ENCODE peak calls at places on chromosomes 6 and 20, in ten cellular contexts. O, B, E, I, D, Z, H, R, M and C are unnamed samples.

GRCh38 chr6:27502508-27503435 is 29.9 kb upstream of the ZNF184 start:
- DNase-seq in O (no peak), B (peak), E (peak), I (peak), D (peak), Z (peak), H (peak), R (no peak), M (no peak), C (peak)

GRCh38 chr20:37354210-37355195 is 8.6 kb downstream of the SRC start:
- DNase-seq in O (no peak), B (no peak), E (no peak), I (no peak), D (no peak), Z (no peak), H (peak), R (no peak), M (no peak), C (no peak)

GRCh38 chr6:87757792-87758191 is 55.8 kb upstream of the AKIRIN2 start:
- DNase-seq in O (no peak), B (no peak), E (no peak), I (no peak), D (no peak), Z (no peak), H (no peak), R (no peak), M (no peak), C (no peak)

GRCh38 chr6:26311385-26312095 is 53.5 kb upstream of the BTN3A2 start:
- DNase-seq in O (no peak), B (peak), E (peak), I (peak), D (no peak), Z (peak), H (peak), R (no peak), M (no peak), C (no peak)

GRCh38 chr6:64000873-64001497 is 365.4 kb downstream of the PHF3 start:
- DNase-seq in O (no peak), B (no peak), E (no peak), I (no peak), D (no peak), Z (no peak), H (no peak), R (no peak), M (no peak), C (no peak)

GRCh38 chr6:10014561-10014960 is 400.3 kb downstream of the TFAP2A start:
- DNase-seq in O (no peak), B (no peak), E (no peak), I (no peak), D (no peak), Z (no peak), H (no peak), R (peak), M (no peak), C (no peak)

GRCh38 chr6:101195581-101195980 is 197.9 kb upstream of the GRIK2 start:
- DNase-seq in O (no peak), B (no peak), E (no peak), I (no peak), D (no peak), Z (no peak), H (no peak), R (peak), M (no peak), C (no peak)

GRCh38 chr6:93794161-93794560 is 374.8 kb upstream of the EPHA7 start:
- DNase-seq in O (no peak), B (no peak), E (no peak), I (no peak), D (no peak), Z (no peak), H (no peak), R (no peak), M (no peak), C (no peak)

GRCh38 chr6:43395822-43396221 is 26.4 kb upstream of the ZNF318 start:
- DNase-seq in O (peak), B (no peak), E (no peak), I (no peak), D (no peak), Z (no peak), H (no peak), R (no peak), M (no peak), C (no peak)

GRCh38 chr20:35297153-35297552 is 4.9 kb upstream of the FAM83C start:
- DNase-seq in O (no peak), B (no peak), E (peak), I (peak), D (no peak), Z (no peak), H (no peak), R (no peak), M (no peak), C (no peak)

GRCh38 chr6:40962241-40962640 is 76.8 kb downstream of the UNC5CL start:
- DNase-seq in O (no peak), B (no peak), E (no peak), I (peak), D (no peak), Z (peak), H (no peak), R (peak), M (no peak), C (peak)

DNA sequence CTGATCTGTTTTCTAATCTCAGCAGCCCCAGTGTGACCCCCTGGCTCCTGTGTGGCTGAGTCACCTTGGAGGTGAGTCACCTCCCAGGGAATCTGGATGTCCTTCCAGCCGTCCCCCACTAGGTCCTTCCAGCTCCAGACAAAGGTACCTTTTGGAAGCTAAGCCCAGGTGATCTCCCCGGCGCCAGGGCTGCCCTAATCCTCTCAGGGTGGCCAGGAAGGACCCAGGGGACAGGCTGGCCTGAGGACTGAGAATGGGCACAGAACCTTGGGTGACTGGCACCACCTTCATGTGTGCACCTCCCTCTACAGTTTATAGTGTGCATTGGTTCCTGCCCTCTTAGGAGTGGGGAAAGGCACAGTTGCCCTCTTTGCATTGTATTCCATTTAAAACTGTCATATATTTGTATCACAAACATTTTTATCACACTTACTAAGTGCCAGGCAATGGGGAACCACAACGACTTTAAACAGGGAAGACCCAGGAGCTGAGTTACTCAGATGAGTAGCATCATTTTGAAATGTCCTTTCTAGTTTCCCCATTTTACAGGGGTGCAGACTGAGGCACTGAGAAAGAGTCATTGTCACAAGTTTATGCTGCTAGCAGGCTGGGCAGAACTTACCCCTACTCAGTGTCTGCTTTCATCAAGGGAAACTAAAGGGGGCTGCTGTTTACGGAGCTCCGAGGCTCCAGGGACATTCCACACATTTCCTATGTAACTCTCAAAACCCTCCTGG is 2.6 kb upstream of the BPIFB4 start:
- DNase-seq in O (no peak), B (no peak), E (peak), I (no peak), D (no peak), Z (no peak), H (no peak), R (no peak), M (no peak), C (no peak)
- TF ChIP-seq CTCF in O (no peak), B (no peak), E (peak), I (no peak), D (peak), Z (peak), H (no peak), R (no peak), M (peak), C (peak)

DNA sequence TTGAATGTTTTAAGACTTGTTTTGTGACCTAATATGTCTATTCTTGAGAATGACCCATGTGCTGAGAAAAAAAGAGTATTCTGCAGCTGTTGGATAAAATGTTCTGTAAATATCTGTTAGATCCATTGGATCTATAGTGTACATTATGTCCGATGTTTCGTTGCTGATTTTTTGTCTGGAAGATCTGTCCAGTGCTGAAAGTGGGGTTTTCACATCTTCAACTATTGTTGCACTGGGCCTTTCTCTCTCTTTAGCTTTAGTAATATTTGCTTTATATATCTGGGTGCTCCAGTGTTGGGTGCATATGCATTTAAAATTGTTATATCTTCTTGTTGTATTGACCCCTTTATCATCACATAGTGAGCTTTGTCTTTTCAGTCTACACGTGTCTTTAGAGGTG is 5.7 kb upstream of the SIRPB2 start:
- DNase-seq in O (no peak), B (no peak), E (no peak), I (no peak), D (no peak), Z (no peak), H (no peak), R (no peak), M (no peak), C (no peak)
- TF ChIP-seq CTCF in O (no peak), B (no peak), E (no peak), I (no peak), D (no peak), Z (no peak), H (no peak), R (no peak), M (no peak), C (no peak)

GRCh38 chr20:47298624-47299023 is 57.9 kb downstream of the ZMYND8 start:
- DNase-seq in O (no peak), B (no peak), E (no peak), I (no peak), D (no peak), Z (no peak), H (no peak), R (no peak), M (no peak), C (no peak)

GRCh38 chr20:47297746-47298145 is 58.8 kb downstream of the ZMYND8 start:
- DNase-seq in O (no peak), B (no peak), E (no peak), I (no peak), D (no peak), Z (no peak), H (no peak), R (no peak), M (no peak), C (no peak)

GRCh38 chr20:47295921-47296426 is 60.5 kb downstream of the ZMYND8 start:
- DNase-seq in O (no peak), B (no peak), E (no peak), I (peak), D (no peak), Z (no peak), H (no peak), R (no peak), M (no peak), C (no peak)

GRCh38 chr20:47300071-47300470 is 56.4 kb downstream of the ZMYND8 start:
- DNase-seq in O (no peak), B (no peak), E (no peak), I (no peak), D (no peak), Z (no peak), H (no peak), R (no peak), M (no peak), C (no peak)

DNA sequence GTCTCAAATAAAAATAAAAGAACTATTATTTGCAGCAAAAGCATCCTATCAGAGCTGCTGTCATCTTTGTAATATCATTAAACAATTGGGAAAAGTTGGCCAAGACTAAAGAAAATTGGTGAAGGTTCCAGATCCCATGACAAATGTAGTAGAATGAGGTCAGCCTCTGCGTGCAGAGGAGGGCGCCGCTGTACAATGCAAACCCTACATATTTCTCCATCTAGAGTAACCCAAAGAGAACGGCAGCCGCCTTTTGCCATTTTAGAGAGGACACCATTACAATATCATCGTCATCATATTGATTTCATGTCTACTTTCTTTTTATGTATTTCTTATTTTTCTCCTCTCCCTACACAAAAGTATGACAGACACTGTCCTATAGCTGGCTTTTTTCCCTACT is 59.5 kb downstream of the ZMYND8 start:
- DNase-seq in O (no peak), B (no peak), E (peak), I (peak), D (no peak), Z (no peak), H (no peak), R (no peak), M (no peak), C (no peak)
- TF ChIP-seq CTCF in O (no peak), B (no peak), E (peak), I (peak), D (peak), Z (no peak), H (no peak), R (no peak), M (peak), C (no peak)

GRCh38 chr6:137975058-137975940 is 108.2 kb downstream of the TNFAIP3 start:
- DNase-seq in O (no peak), B (no peak), E (peak), I (no peak), D (no peak), Z (peak), H (no peak), R (no peak), M (no peak), C (peak)
- TF ChIP-seq CTCF in O (no peak), B (no peak), E (peak), I (peak), D (no peak), Z (peak), H (no peak), R (peak), M (peak), C (peak)

DNA sequence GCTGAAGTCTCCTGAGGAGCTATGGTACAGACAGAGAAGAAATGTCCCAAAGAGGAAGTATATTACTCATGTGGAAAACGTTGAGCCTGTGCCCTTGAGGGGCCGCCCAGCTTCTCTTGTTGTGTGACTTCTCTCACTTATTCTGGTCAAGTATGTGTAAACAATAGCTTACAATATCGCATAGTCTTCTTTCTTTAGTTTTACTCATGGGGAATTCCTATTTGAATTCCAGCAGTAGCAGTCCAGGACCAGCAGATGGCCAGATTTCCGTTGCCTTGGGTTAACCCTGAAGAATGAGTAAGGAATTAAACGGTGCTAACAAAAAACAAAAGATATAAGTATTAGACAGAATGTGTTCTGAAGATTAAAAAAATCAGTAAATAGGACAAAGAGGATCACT is 522.0 kb upstream of the GJE1 start:
- DNase-seq in O (no peak), B (no peak), E (peak), I (peak), D (no peak), Z (no peak), H (no peak), R (no peak), M (no peak), C (no peak)
- TF ChIP-seq CTCF in O (no peak), B (no peak), E (peak), I (no peak), D (peak), Z (no peak), H (no peak), R (peak), M (peak), C (no peak)

GRCh38 chr20:21262812-21263211 is 40.3 kb upstream of the XRN2 start:
- DNase-seq in O (no peak), B (no peak), E (no peak), I (no peak), D (no peak), Z (no peak), H (no peak), R (no peak), M (no peak), C (no peak)

GRCh38 chr20:21259346-21259745 is 43.8 kb upstream of the XRN2 start:
- DNase-seq in O (no peak), B (no peak), E (no peak), I (no peak), D (no peak), Z (no peak), H (no peak), R (no peak), M (no peak), C (no peak)

GRCh38 chr20:21257192-21257591 is 45.9 kb upstream of the XRN2 start:
- DNase-seq in O (no peak), B (no peak), E (no peak), I (no peak), D (no peak), Z (no peak), H (no peak), R (no peak), M (no peak), C (no peak)

DNA sequence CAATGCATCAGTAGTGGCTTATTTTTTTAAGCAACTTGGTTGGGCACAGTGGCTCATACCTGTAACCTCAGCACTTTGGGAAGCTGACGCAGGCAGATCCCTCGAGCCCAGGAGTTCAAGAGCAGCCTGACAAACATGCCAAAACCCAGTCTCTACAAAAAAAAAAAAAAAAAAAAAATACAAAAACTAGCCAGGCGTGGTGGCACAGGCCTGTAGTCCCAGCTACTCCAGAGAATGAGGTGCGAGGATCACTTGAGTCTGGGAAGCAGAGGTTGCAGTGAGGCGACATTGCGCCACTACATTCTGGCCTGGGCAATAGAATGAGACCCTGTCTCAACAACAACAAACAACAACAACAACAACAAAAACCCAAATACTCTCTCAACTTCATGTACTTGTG is 44.7 kb upstream of the XRN2 start:
- DNase-seq in O (no peak), B (no peak), E (no peak), I (no peak), D (no peak), Z (no peak), H (no peak), R (no peak), M (no peak), C (no peak)
- TF ChIP-seq CTCF in O (no peak), B (no peak), E (no peak), I (no peak), D (no peak), Z (no peak), H (no peak), R (no peak), M (no peak), C (no peak)

GRCh38 chr6:39189915-39190544 is 39.2 kb downstream of the KCNK5 start:
- DNase-seq in O (no peak), B (peak), E (peak), I (peak), D (peak), Z (peak), H (peak), R (no peak), M (peak), C (peak)
- TF ChIP-seq CTCF in O (peak), B (peak), E (peak), I (no peak), D (peak), Z (peak), H (peak), R (peak), M (peak), C (peak)

DNA sequence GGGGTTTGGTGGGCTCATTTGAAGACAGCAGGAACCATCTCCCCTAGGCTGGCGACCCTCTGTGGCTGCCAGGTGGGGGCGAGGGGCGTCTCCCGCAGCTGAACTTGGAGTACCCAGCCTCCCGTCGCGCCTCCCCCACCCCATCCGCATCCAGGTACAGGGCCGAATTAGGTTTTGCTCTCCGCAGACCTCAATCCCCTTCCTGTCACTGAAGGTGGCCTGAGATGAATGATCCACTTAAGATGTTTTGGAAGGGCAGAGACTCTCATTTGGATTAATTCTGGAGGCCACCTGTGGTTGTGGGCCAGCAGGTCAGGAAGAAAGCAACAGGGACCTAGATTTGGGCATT is 493 bp downstream of the CD83 start:
- DNase-seq in O (no peak), B (no peak), E (no peak), I (no peak), D (no peak), Z (no peak), H (no peak), R (no peak), M (no peak), C (no peak)
- TF ChIP-seq CTCF in O (no peak), B (no peak), E (no peak), I (no peak), D (no peak), Z (no peak), H (no peak), R (no peak), M (no peak), C (no peak)

GRCh38 chr6:51515052-51515402 is 572.4 kb downstream of the PKHD1 start:
- DNase-seq in O (no peak), B (no peak), E (no peak), I (no peak), D (no peak), Z (no peak), H (no peak), R (no peak), M (no peak), C (no peak)
- TF ChIP-seq CTCF in O (no peak), B (no peak), E (no peak), I (no peak), D (peak), Z (peak), H (no peak), R (no peak), M (peak), C (no peak)